ENCODE peak calls at places on chromosome 15, in seven cellular contexts. One of them, this sample, is unnamed.

GRCh38 chr15:76196949-76197315 is 114.3 kb downstream of the ETFA start:
- DNase-seq in progenitor cell of endocrine pancreas: no peak
- DNase-seq in nephron progenitor cell: peak; percentile 30
- DNase-seq in spleen: peak; percentile 73
- DNase-seq in ovary: no peak
- DNase-seq in MM.1S: no peak
- DNase-seq in psoas muscle: peak; percentile 73
- DNase-seq in this sample: no peak

GRCh38 chr15:89672221-89673161 is 6.7 kb downstream of the PLIN1 start:
- DNase-seq in progenitor cell of endocrine pancreas: no peak
- DNase-seq in nephron progenitor cell: no peak
- DNase-seq in spleen: no peak
- DNase-seq in ovary: peak; percentile 64
- DNase-seq in MM.1S: no peak
- DNase-seq in psoas muscle: no peak
- DNase-seq in this sample: no peak

GRCh38 chr15:90257776-90258175 is 7.7 kb upstream of the NGRN start:
- DNase-seq in progenitor cell of endocrine pancreas: no peak
- DNase-seq in nephron progenitor cell: no peak
- DNase-seq in spleen: peak; percentile 21
- DNase-seq in ovary: no peak
- DNase-seq in MM.1S: no peak
- DNase-seq in psoas muscle: no peak
- DNase-seq in this sample: no peak

GRCh38 chr15:53716909-53717878 is 42.3 kb downstream of the WDR72 start:
- DNase-seq in progenitor cell of endocrine pancreas: no peak
- DNase-seq in nephron progenitor cell: no peak
- DNase-seq in spleen: no peak
- DNase-seq in ovary: no peak
- DNase-seq in MM.1S: peak; percentile 32
- DNase-seq in psoas muscle: no peak
- DNase-seq in this sample: no peak

GRCh38 chr15:48432688-48433087 is 101.5 kb downstream of the DUT start:
- DNase-seq in progenitor cell of endocrine pancreas: no peak
- DNase-seq in nephron progenitor cell: no peak
- DNase-seq in spleen: no peak
- DNase-seq in ovary: no peak
- DNase-seq in MM.1S: no peak
- DNase-seq in psoas muscle: no peak
- DNase-seq in this sample: no peak

GRCh38 chr15:80107774-80108173 is 45.0 kb upstream of the FAH start:
- DNase-seq in progenitor cell of endocrine pancreas: no peak
- DNase-seq in nephron progenitor cell: no peak
- DNase-seq in spleen: no peak
- DNase-seq in ovary: peak; percentile 57
- DNase-seq in MM.1S: no peak
- DNase-seq in psoas muscle: no peak
- DNase-seq in this sample: no peak

GRCh38 chr15:62063851-62064635 is 2.7 kb upstream of the C2CD4A start:
- DNase-seq in progenitor cell of endocrine pancreas: no peak
- DNase-seq in nephron progenitor cell: no peak
- DNase-seq in spleen: no peak
- DNase-seq in ovary: no peak
- DNase-seq in MM.1S: no peak
- DNase-seq in psoas muscle: no peak
- DNase-seq in this sample: no peak

GRCh38 chr15:58471341-58471740 is 39.5 kb downstream of the LIPC start:
- DNase-seq in progenitor cell of endocrine pancreas: no peak
- DNase-seq in nephron progenitor cell: no peak
- DNase-seq in spleen: no peak
- DNase-seq in ovary: no peak
- DNase-seq in MM.1S: no peak
- DNase-seq in psoas muscle: no peak
- DNase-seq in this sample: no peak

GRCh38 chr15:40743921-40744809 is 10.9 kb downstream of the RMDN3 start:
- DNase-seq in progenitor cell of endocrine pancreas: no peak
- DNase-seq in nephron progenitor cell: no peak
- DNase-seq in spleen: peak; percentile 75
- DNase-seq in ovary: no peak
- DNase-seq in MM.1S: peak; percentile 93
- DNase-seq in psoas muscle: no peak
- DNase-seq in this sample: no peak

GRCh38 chr15:78739996-78740903 is 71.0 kb downstream of the ADAMTS7 start:
- DNase-seq in progenitor cell of endocrine pancreas: no peak
- DNase-seq in nephron progenitor cell: peak; percentile 79
- DNase-seq in spleen: peak; percentile 86
- DNase-seq in ovary: no peak
- DNase-seq in MM.1S: peak; percentile 62
- DNase-seq in psoas muscle: peak; percentile 80
- DNase-seq in this sample: no peak

GRCh38 chr15:69623521-69624513 is 171.2 kb downstream of the RPLP1 start:
- DNase-seq in progenitor cell of endocrine pancreas: no peak
- DNase-seq in nephron progenitor cell: no peak
- DNase-seq in spleen: no peak
- DNase-seq in ovary: no peak
- DNase-seq in MM.1S: no peak
- DNase-seq in psoas muscle: no peak
- DNase-seq in this sample: no peak

GRCh38 chr15:90033448-90033847 is 32.3 kb downstream of the ZNF710 start:
- DNase-seq in progenitor cell of endocrine pancreas: no peak
- DNase-seq in nephron progenitor cell: no peak
- DNase-seq in spleen: peak; percentile 40
- DNase-seq in ovary: no peak
- DNase-seq in MM.1S: no peak
- DNase-seq in psoas muscle: no peak
- DNase-seq in this sample: no peak

GRCh38 chr15:37107754-37108724 is 7.7 kb upstream of the MEIS2 start:
- DNase-seq in progenitor cell of endocrine pancreas: no peak
- DNase-seq in nephron progenitor cell: no peak
- DNase-seq in spleen: no peak
- DNase-seq in ovary: no peak
- DNase-seq in MM.1S: no peak
- DNase-seq in psoas muscle: no peak
- DNase-seq in this sample: no peak

GRCh38 chr15:31758126-31758525 is 272.2 kb upstream of the CHRNA7 start:
- DNase-seq in progenitor cell of endocrine pancreas: no peak
- DNase-seq in nephron progenitor cell: no peak
- DNase-seq in spleen: no peak
- DNase-seq in ovary: no peak
- DNase-seq in MM.1S: peak; percentile 95
- DNase-seq in psoas muscle: peak; percentile 82
- DNase-seq in this sample: no peak

GRCh38 chr15:94453227-94453626 is 221.9 kb downstream of the MCTP2 start:
- DNase-seq in progenitor cell of endocrine pancreas: no peak
- DNase-seq in nephron progenitor cell: no peak
- DNase-seq in spleen: no peak
- DNase-seq in ovary: no peak
- DNase-seq in MM.1S: no peak
- DNase-seq in psoas muscle: no peak
- DNase-seq in this sample: no peak

GRCh38 chr15:90097475-90097874 is 4.8 kb downstream of the IDH2 start:
- DNase-seq in progenitor cell of endocrine pancreas: no peak
- DNase-seq in nephron progenitor cell: no peak
- DNase-seq in spleen: peak; percentile 72
- DNase-seq in ovary: no peak
- DNase-seq in MM.1S: peak; percentile 96
- DNase-seq in psoas muscle: no peak
- DNase-seq in this sample: peak; percentile 61

GRCh38 chr15:72086010-72086697 is 31.8 kb downstream of the MYO9A start:
- DNase-seq in progenitor cell of endocrine pancreas: no peak
- DNase-seq in nephron progenitor cell: no peak
- DNase-seq in spleen: no peak
- DNase-seq in ovary: no peak
- DNase-seq in MM.1S: no peak
- DNase-seq in psoas muscle: no peak
- DNase-seq in this sample: no peak

GRCh38 chr15:30906366-30906765 is 2.7 kb downstream of the FAN1 start:
- DNase-seq in progenitor cell of endocrine pancreas: no peak
- DNase-seq in nephron progenitor cell: no peak
- DNase-seq in spleen: no peak
- DNase-seq in ovary: no peak
- DNase-seq in MM.1S: no peak
- DNase-seq in psoas muscle: no peak
- DNase-seq in this sample: no peak

GRCh38 chr15:26017665-26018064 is 154.5 kb upstream of the ATP10A start:
- DNase-seq in progenitor cell of endocrine pancreas: no peak
- DNase-seq in nephron progenitor cell: no peak
- DNase-seq in spleen: no peak
- DNase-seq in ovary: no peak
- DNase-seq in MM.1S: no peak
- DNase-seq in psoas muscle: no peak
- DNase-seq in this sample: no peak

GRCh38 chr15:77506311-77507150 is 85.8 kb downstream of the HMG20A start:
- DNase-seq in progenitor cell of endocrine pancreas: no peak
- DNase-seq in nephron progenitor cell: no peak
- DNase-seq in spleen: peak; percentile 89
- DNase-seq in ovary: peak; percentile 66
- DNase-seq in MM.1S: no peak
- DNase-seq in psoas muscle: peak; percentile 75
- DNase-seq in this sample: no peak

GRCh38 chr15:44312108-44312507 is 23.6 kb downstream of the GOLM2 start:
- DNase-seq in progenitor cell of endocrine pancreas: no peak
- DNase-seq in nephron progenitor cell: no peak
- DNase-seq in spleen: no peak
- DNase-seq in ovary: no peak
- DNase-seq in MM.1S: no peak
- DNase-seq in psoas muscle: no peak
- DNase-seq in this sample: no peak

GRCh38 chr15:45199136-45199810 is 11.5 kb upstream of the SHF start:
- DNase-seq in progenitor cell of endocrine pancreas: no peak
- DNase-seq in nephron progenitor cell: no peak
- DNase-seq in spleen: no peak
- DNase-seq in ovary: peak; percentile 35
- DNase-seq in MM.1S: peak; percentile 48
- DNase-seq in psoas muscle: no peak
- DNase-seq in this sample: no peak

GRCh38 chr15:51011212-51011611 is 83.5 kb downstream of the TNFAIP8L3 start:
- DNase-seq in progenitor cell of endocrine pancreas: no peak
- DNase-seq in nephron progenitor cell: no peak
- DNase-seq in spleen: no peak
- DNase-seq in ovary: no peak
- DNase-seq in MM.1S: no peak
- DNase-seq in psoas muscle: no peak
- DNase-seq in this sample: no peak

GRCh38 chr15:60972301-60972700 is 256.8 kb downstream of the RORA start:
- DNase-seq in progenitor cell of endocrine pancreas: no peak
- DNase-seq in nephron progenitor cell: no peak
- DNase-seq in spleen: no peak
- DNase-seq in ovary: no peak
- DNase-seq in MM.1S: no peak
- DNase-seq in psoas muscle: no peak
- DNase-seq in this sample: no peak

GRCh38 chr15:88708256-88709054 is 69.6 kb downstream of the ISG20 start:
- DNase-seq in progenitor cell of endocrine pancreas: no peak
- DNase-seq in nephron progenitor cell: no peak
- DNase-seq in spleen: no peak
- DNase-seq in ovary: no peak
- DNase-seq in MM.1S: no peak
- DNase-seq in psoas muscle: no peak
- DNase-seq in this sample: no peak

GRCh38 chr15:66682246-66682645 is 19.8 kb upstream of the SMAD6 start:
- DNase-seq in progenitor cell of endocrine pancreas: no peak
- DNase-seq in nephron progenitor cell: no peak
- DNase-seq in spleen: no peak
- DNase-seq in ovary: no peak
- DNase-seq in MM.1S: no peak
- DNase-seq in psoas muscle: no peak
- DNase-seq in this sample: no peak

GRCh38 chr15:63759752-63760151 is 74.0 kb downstream of the HERC1 start:
- DNase-seq in progenitor cell of endocrine pancreas: no peak
- DNase-seq in nephron progenitor cell: no peak
- DNase-seq in spleen: no peak
- DNase-seq in ovary: no peak
- DNase-seq in MM.1S: no peak
- DNase-seq in psoas muscle: no peak
- DNase-seq in this sample: no peak

GRCh38 chr15:29821416-29822099 is 710 bp downstream of the TJP1 start:
- DNase-seq in progenitor cell of endocrine pancreas: peak; percentile 86
- DNase-seq in nephron progenitor cell: peak; percentile 75
- DNase-seq in spleen: no peak
- DNase-seq in ovary: peak; percentile 63
- DNase-seq in MM.1S: peak; percentile 84
- DNase-seq in psoas muscle: peak; percentile 76
- DNase-seq in this sample: no peak

GRCh38 chr15:22916606-22917350 is 63.4 kb downstream of the CYFIP1 start:
- DNase-seq in progenitor cell of endocrine pancreas: no peak
- DNase-seq in nephron progenitor cell: no peak
- DNase-seq in spleen: peak; percentile 64
- DNase-seq in ovary: no peak
- DNase-seq in MM.1S: no peak
- DNase-seq in psoas muscle: no peak
- DNase-seq in this sample: no peak

GRCh38 chr15:65766422-65767263 is 25.4 kb downstream of the DENND4A start:
- DNase-seq in progenitor cell of endocrine pancreas: no peak
- DNase-seq in nephron progenitor cell: no peak
- DNase-seq in spleen: no peak
- DNase-seq in ovary: no peak
- DNase-seq in MM.1S: no peak
- DNase-seq in psoas muscle: no peak
- DNase-seq in this sample: no peak

GRCh38 chr15:68349173-68349572 is 71.6 kb downstream of the FEM1B start:
- DNase-seq in progenitor cell of endocrine pancreas: no peak
- DNase-seq in nephron progenitor cell: no peak
- DNase-seq in spleen: no peak
- DNase-seq in ovary: no peak
- DNase-seq in MM.1S: no peak
- DNase-seq in psoas muscle: no peak
- DNase-seq in this sample: no peak
- TF ChIP-seq CTCF in progenitor cell of endocrine pancreas: no peak
- TF ChIP-seq CTCF in nephron progenitor cell: no peak
- TF ChIP-seq CTCF in spleen: no peak
- TF ChIP-seq CTCF in ovary: no peak
- TF ChIP-seq CTCF in MM.1S: no peak
- TF ChIP-seq CTCF in psoas muscle: no peak
- TF ChIP-seq CTCF in this sample: no peak

GRCh38 chr15:99170476-99171065 is 65.7 kb downstream of the SYNM start:
- DNase-seq in progenitor cell of endocrine pancreas: no peak
- DNase-seq in nephron progenitor cell: no peak
- DNase-seq in spleen: no peak
- DNase-seq in ovary: no peak
- DNase-seq in MM.1S: no peak
- DNase-seq in psoas muscle: no peak
- DNase-seq in this sample: no peak
- TF ChIP-seq CTCF in progenitor cell of endocrine pancreas: no peak
- TF ChIP-seq CTCF in nephron progenitor cell: no peak
- TF ChIP-seq CTCF in spleen: no peak
- TF ChIP-seq CTCF in ovary: no peak
- TF ChIP-seq CTCF in MM.1S: no peak
- TF ChIP-seq CTCF in psoas muscle: peak; percentile 35
- TF ChIP-seq CTCF in this sample: no peak

GRCh38 chr15:52466134-52466701 is 62.5 kb downstream of the MYO5A start:
- DNase-seq in progenitor cell of endocrine pancreas: no peak
- DNase-seq in nephron progenitor cell: no peak
- DNase-seq in spleen: peak; percentile 92
- DNase-seq in ovary: no peak
- DNase-seq in MM.1S: peak; percentile 97
- DNase-seq in psoas muscle: peak; percentile 62
- DNase-seq in this sample: peak; percentile 87
- TF ChIP-seq CTCF in progenitor cell of endocrine pancreas: no peak
- TF ChIP-seq CTCF in nephron progenitor cell: no peak
- TF ChIP-seq CTCF in spleen: no peak
- TF ChIP-seq CTCF in ovary: no peak
- TF ChIP-seq CTCF in MM.1S: peak; percentile 69
- TF ChIP-seq CTCF in psoas muscle: no peak
- TF ChIP-seq CTCF in this sample: peak; percentile 51

GRCh38 chr15:70793694-70794093 is 30.3 kb upstream of the UACA start:
- DNase-seq in progenitor cell of endocrine pancreas: no peak
- DNase-seq in nephron progenitor cell: no peak
- DNase-seq in spleen: no peak
- DNase-seq in ovary: no peak
- DNase-seq in MM.1S: no peak
- DNase-seq in psoas muscle: no peak
- DNase-seq in this sample: no peak
- TF ChIP-seq CTCF in progenitor cell of endocrine pancreas: no peak
- TF ChIP-seq CTCF in nephron progenitor cell: no peak
- TF ChIP-seq CTCF in spleen: no peak
- TF ChIP-seq CTCF in ovary: no peak
- TF ChIP-seq CTCF in MM.1S: no peak
- TF ChIP-seq CTCF in psoas muscle: no peak
- TF ChIP-seq CTCF in this sample: no peak